ENCODE peak calls at places on chromosomes 13 and 19, in eight cellular contexts. One of them, this sample, is unnamed.
A peak's percentile ranks its signal among the peaks of the same experiment; 100 is the strongest.

GRCh38 chr19:55647732-55648656 is at the start of gene CCDC106:
- DNase-seq in HCEC 1CT: peak; percentile 51
- DNase-seq in activated gamma-delta T cell: peak; percentile 27
- DNase-seq in smooth muscle cell of the brain vasculature: no peak
- DNase-seq in Calu3: peak; percentile 73
- DNase-seq in nucleus accumbens: peak; percentile 37
- DNase-seq in caudate nucleus: peak; percentile 78
- DNase-seq in iris pigment epithelial cell: peak; percentile 78
- DNase-seq in this sample: peak; percentile 92

GRCh38 chr19:5966941-5967340 is 11.0 kb downstream of the RANBP3 start:
- DNase-seq in HCEC 1CT: no peak
- DNase-seq in activated gamma-delta T cell: no peak
- DNase-seq in smooth muscle cell of the brain vasculature: no peak
- DNase-seq in Calu3: no peak
- DNase-seq in nucleus accumbens: no peak
- DNase-seq in caudate nucleus: no peak
- DNase-seq in iris pigment epithelial cell: no peak
- DNase-seq in this sample: no peak

GRCh38 chr19:32687681-32688080 is 3.9 kb upstream of the NUDT19 start:
- DNase-seq in HCEC 1CT: no peak
- DNase-seq in activated gamma-delta T cell: no peak
- DNase-seq in smooth muscle cell of the brain vasculature: no peak
- DNase-seq in Calu3: no peak
- DNase-seq in nucleus accumbens: no peak
- DNase-seq in caudate nucleus: no peak
- DNase-seq in iris pigment epithelial cell: no peak
- DNase-seq in this sample: no peak

GRCh38 chr19:50796634-50797428 is 6.6 kb downstream of the ACP4 start:
- DNase-seq in HCEC 1CT: no peak
- DNase-seq in activated gamma-delta T cell: no peak
- DNase-seq in smooth muscle cell of the brain vasculature: no peak
- DNase-seq in Calu3: no peak
- DNase-seq in nucleus accumbens: no peak
- DNase-seq in caudate nucleus: no peak
- DNase-seq in iris pigment epithelial cell: no peak
- DNase-seq in this sample: no peak

GRCh38 chr19:28012361-28012760 is 1200.6 kb downstream of the UQCRFS1 start:
- DNase-seq in HCEC 1CT: no peak
- DNase-seq in activated gamma-delta T cell: no peak
- DNase-seq in smooth muscle cell of the brain vasculature: no peak
- DNase-seq in Calu3: no peak
- DNase-seq in nucleus accumbens: no peak
- DNase-seq in caudate nucleus: no peak
- DNase-seq in iris pigment epithelial cell: no peak
- DNase-seq in this sample: peak; percentile 1

GRCh38 chr13:52405767-52406494 is at the start of gene THSD1:
- DNase-seq in HCEC 1CT: peak; percentile 34
- DNase-seq in activated gamma-delta T cell: peak; percentile 16
- DNase-seq in smooth muscle cell of the brain vasculature: no peak
- DNase-seq in Calu3: peak; percentile 34
- DNase-seq in nucleus accumbens: no peak
- DNase-seq in caudate nucleus: no peak
- DNase-seq in iris pigment epithelial cell: peak; percentile 9
- DNase-seq in this sample: peak; percentile 22

GRCh38 chr13:47017476-47017875 is 120.6 kb upstream of the HTR2A start:
- DNase-seq in HCEC 1CT: peak; percentile 6
- DNase-seq in activated gamma-delta T cell: no peak
- DNase-seq in smooth muscle cell of the brain vasculature: no peak
- DNase-seq in Calu3: no peak
- DNase-seq in nucleus accumbens: no peak
- DNase-seq in caudate nucleus: no peak
- DNase-seq in iris pigment epithelial cell: peak; percentile 9
- DNase-seq in this sample: no peak

GRCh38 chr13:50580684-50581305 is 262.7 kb downstream of the DLEU7 start:
- DNase-seq in HCEC 1CT: peak; percentile 26
- DNase-seq in activated gamma-delta T cell: no peak
- DNase-seq in smooth muscle cell of the brain vasculature: no peak
- DNase-seq in Calu3: no peak
- DNase-seq in nucleus accumbens: no peak
- DNase-seq in caudate nucleus: no peak
- DNase-seq in iris pigment epithelial cell: peak; percentile 89
- DNase-seq in this sample: no peak

GRCh38 chr13:46896346-46897138 is at the start of gene HTR2A:
- DNase-seq in HCEC 1CT: peak; percentile 17
- DNase-seq in activated gamma-delta T cell: no peak
- DNase-seq in smooth muscle cell of the brain vasculature: peak; percentile 28
- DNase-seq in Calu3: no peak
- DNase-seq in nucleus accumbens: no peak
- DNase-seq in caudate nucleus: peak; percentile 31
- DNase-seq in iris pigment epithelial cell: peak; percentile 18
- DNase-seq in this sample: peak; percentile 69

GRCh38 chr19:28213476-28214082 is 999.4 kb downstream of the UQCRFS1 start:
- DNase-seq in HCEC 1CT: no peak
- DNase-seq in activated gamma-delta T cell: no peak
- DNase-seq in smooth muscle cell of the brain vasculature: no peak
- DNase-seq in Calu3: no peak
- DNase-seq in nucleus accumbens: no peak
- DNase-seq in caudate nucleus: no peak
- DNase-seq in iris pigment epithelial cell: no peak
- DNase-seq in this sample: peak; percentile 50

GRCh38 chr13:59774511-59774911 is 389.2 kb downstream of the DIAPH3 start:
- DNase-seq in HCEC 1CT: peak; percentile 67
- DNase-seq in activated gamma-delta T cell: no peak
- DNase-seq in smooth muscle cell of the brain vasculature: peak; percentile 18
- DNase-seq in Calu3: no peak
- DNase-seq in nucleus accumbens: no peak
- DNase-seq in caudate nucleus: no peak
- DNase-seq in iris pigment epithelial cell: peak; percentile 86
- DNase-seq in this sample: peak; percentile 78

GRCh38 chr13:36979361-36980040 is 19.6 kb downstream of the ALG5 start:
- DNase-seq in HCEC 1CT: peak; percentile 84
- DNase-seq in activated gamma-delta T cell: no peak
- DNase-seq in smooth muscle cell of the brain vasculature: no peak
- DNase-seq in Calu3: no peak
- DNase-seq in nucleus accumbens: no peak
- DNase-seq in caudate nucleus: no peak
- DNase-seq in iris pigment epithelial cell: peak; percentile 77
- DNase-seq in this sample: no peak

GRCh38 chr19:33259532-33259931 is 33.9 kb upstream of the SLC7A10 start:
- DNase-seq in HCEC 1CT: no peak
- DNase-seq in activated gamma-delta T cell: no peak
- DNase-seq in smooth muscle cell of the brain vasculature: no peak
- DNase-seq in Calu3: no peak
- DNase-seq in nucleus accumbens: no peak
- DNase-seq in caudate nucleus: no peak
- DNase-seq in iris pigment epithelial cell: no peak
- DNase-seq in this sample: no peak

GRCh38 chr13:53204598-53204997 is 176.0 kb downstream of the OLFM4 start:
- DNase-seq in HCEC 1CT: no peak
- DNase-seq in activated gamma-delta T cell: no peak
- DNase-seq in smooth muscle cell of the brain vasculature: no peak
- DNase-seq in Calu3: no peak
- DNase-seq in nucleus accumbens: no peak
- DNase-seq in caudate nucleus: no peak
- DNase-seq in iris pigment epithelial cell: no peak
- DNase-seq in this sample: no peak

GRCh38 chr13:32427852-32428580 is at the start of gene N4BP2L1:
- DNase-seq in HCEC 1CT: no peak
- DNase-seq in activated gamma-delta T cell: peak; percentile 72
- DNase-seq in smooth muscle cell of the brain vasculature: no peak
- DNase-seq in Calu3: peak; percentile 39
- DNase-seq in nucleus accumbens: peak; percentile 52
- DNase-seq in caudate nucleus: peak; percentile 44
- DNase-seq in iris pigment epithelial cell: peak; percentile 26
- DNase-seq in this sample: peak; percentile 18

GRCh38 chr13:104984296-104984818 is 1551.1 kb downstream of the EFNB2 start:
- DNase-seq in HCEC 1CT: no peak
- DNase-seq in activated gamma-delta T cell: no peak
- DNase-seq in smooth muscle cell of the brain vasculature: peak; percentile 54
- DNase-seq in Calu3: no peak
- DNase-seq in nucleus accumbens: no peak
- DNase-seq in caudate nucleus: no peak
- DNase-seq in iris pigment epithelial cell: peak; percentile 84
- DNase-seq in this sample: no peak

GRCh38 chr13:94712812-94713555 is 639 bp upstream of the SOX21 start:
- DNase-seq in HCEC 1CT: peak; percentile 2
- DNase-seq in activated gamma-delta T cell: no peak
- DNase-seq in smooth muscle cell of the brain vasculature: peak; percentile 10
- DNase-seq in Calu3: peak; percentile 15
- DNase-seq in nucleus accumbens: peak; percentile 42
- DNase-seq in caudate nucleus: no peak
- DNase-seq in iris pigment epithelial cell: peak; percentile 74
- DNase-seq in this sample: peak; percentile 44

GRCh38 chr19:50980203-50980602 is 3.5 kb downstream of the KLK7 start:
- DNase-seq in HCEC 1CT: no peak
- DNase-seq in activated gamma-delta T cell: no peak
- DNase-seq in smooth muscle cell of the brain vasculature: no peak
- DNase-seq in Calu3: no peak
- DNase-seq in nucleus accumbens: no peak
- DNase-seq in caudate nucleus: no peak
- DNase-seq in iris pigment epithelial cell: no peak
- DNase-seq in this sample: no peak

This sample was measured in A673.